ENCODE peak calls at places on chromosomes 2 and 18, in six cellular contexts. One of them, this sample, is unnamed. For H3K9me3, the result is how much of the 10 kb centered on the place peaks cover.

GRCh38 chr2:159106105-159106504 is 137.7 kb downstream of the TANC1 start:
- DNase-seq in HCT116: no peak
- DNase-seq in small intestine: no peak
- DNase-seq in body of pancreas: no peak
- DNase-seq in CD4-positive, alpha-beta memory T cell: no peak
- DNase-seq in tibial artery: no peak
- DNase-seq in this sample: no peak

GRCh38 chr2:64454316-64455030 is 511 bp downstream of the LGALSL start:
- DNase-seq in HCT116: no peak
- DNase-seq in small intestine: peak
- DNase-seq in body of pancreas: peak
- DNase-seq in CD4-positive, alpha-beta memory T cell: peak
- DNase-seq in tibial artery: peak
- DNase-seq in this sample: peak

GRCh38 chr2:190023860-190024259 is 38.7 kb downstream of the MSTN start:
- DNase-seq in HCT116: peak
- DNase-seq in small intestine: peak
- DNase-seq in body of pancreas: peak
- DNase-seq in CD4-positive, alpha-beta memory T cell: no peak
- DNase-seq in tibial artery: no peak
- DNase-seq in this sample: no peak

GRCh38 chr2:57443985-57444501 is 602.6 kb upstream of the VRK2 start:
- DNase-seq in HCT116: peak
- DNase-seq in small intestine: no peak
- DNase-seq in body of pancreas: peak
- DNase-seq in CD4-positive, alpha-beta memory T cell: no peak
- DNase-seq in tibial artery: no peak
- DNase-seq in this sample: no peak

GRCh38 chr18:32349728-32350395 is 120.8 kb downstream of the GAREM1 start:
- DNase-seq in HCT116: peak
- DNase-seq in small intestine: peak
- DNase-seq in body of pancreas: peak
- DNase-seq in CD4-positive, alpha-beta memory T cell: no peak
- DNase-seq in tibial artery: peak
- DNase-seq in this sample: no peak

GRCh38 chr2:53473236-53473635 is 294.4 kb upstream of the CHAC2 start:
- DNase-seq in HCT116: no peak
- DNase-seq in small intestine: peak
- DNase-seq in body of pancreas: peak
- DNase-seq in CD4-positive, alpha-beta memory T cell: no peak
- DNase-seq in tibial artery: no peak
- DNase-seq in this sample: no peak

GRCh38 chr2:79512442-79513401 is at the start of gene CTNNA2:
- DNase-seq in HCT116: no peak
- DNase-seq in small intestine: peak
- DNase-seq in body of pancreas: peak
- DNase-seq in CD4-positive, alpha-beta memory T cell: no peak
- DNase-seq in tibial artery: no peak
- DNase-seq in this sample: no peak

GRCh38 chr18:11411021-11411420 is 198.4 kb upstream of the SLC35G4 start:
- DNase-seq in HCT116: no peak
- DNase-seq in small intestine: no peak
- DNase-seq in body of pancreas: no peak
- DNase-seq in CD4-positive, alpha-beta memory T cell: no peak
- DNase-seq in tibial artery: no peak
- DNase-seq in this sample: no peak

GRCh38 chr2:202289394-202290204 is 24.0 kb downstream of the NOP58 start:
- DNase-seq in HCT116: no peak
- DNase-seq in small intestine: no peak
- DNase-seq in body of pancreas: no peak
- DNase-seq in CD4-positive, alpha-beta memory T cell: no peak
- DNase-seq in tibial artery: no peak
- DNase-seq in this sample: no peak

DNA sequence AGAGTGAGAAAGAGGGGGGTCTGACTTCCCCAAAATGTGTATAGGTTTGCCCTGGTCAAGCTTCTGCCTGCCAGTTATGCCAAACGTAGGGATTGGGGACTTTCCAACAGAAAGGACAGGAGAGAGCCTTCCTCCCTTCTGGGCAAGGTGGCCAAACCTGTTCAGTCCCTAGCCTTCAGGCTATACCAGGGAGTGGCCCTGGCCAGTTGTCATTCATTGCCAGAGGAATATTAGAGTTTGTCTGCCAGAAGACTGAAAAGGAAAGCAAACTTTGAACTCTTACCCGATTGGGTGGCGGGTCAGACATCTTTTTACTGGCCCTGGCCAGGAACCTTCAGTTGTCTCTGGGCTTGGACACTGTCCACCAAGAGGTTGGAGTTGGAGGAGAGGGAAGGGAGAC is 22.1 kb downstream of the RAB3GAP1 start:
- DNase-seq in HCT116: no peak
- DNase-seq in small intestine: peak
- DNase-seq in body of pancreas: peak
- DNase-seq in CD4-positive, alpha-beta memory T cell: no peak
- DNase-seq in tibial artery: no peak
- DNase-seq in this sample: no peak
- H3K9me3 ChIP-seq in HCT116: under half
- H3K9me3 ChIP-seq in small intestine: under half
- H3K9me3 ChIP-seq in body of pancreas: under half
- H3K9me3 ChIP-seq in CD4-positive, alpha-beta memory T cell: under half
- H3K9me3 ChIP-seq in tibial artery: under half
- H3K9me3 ChIP-seq in this sample: under half

DNA sequence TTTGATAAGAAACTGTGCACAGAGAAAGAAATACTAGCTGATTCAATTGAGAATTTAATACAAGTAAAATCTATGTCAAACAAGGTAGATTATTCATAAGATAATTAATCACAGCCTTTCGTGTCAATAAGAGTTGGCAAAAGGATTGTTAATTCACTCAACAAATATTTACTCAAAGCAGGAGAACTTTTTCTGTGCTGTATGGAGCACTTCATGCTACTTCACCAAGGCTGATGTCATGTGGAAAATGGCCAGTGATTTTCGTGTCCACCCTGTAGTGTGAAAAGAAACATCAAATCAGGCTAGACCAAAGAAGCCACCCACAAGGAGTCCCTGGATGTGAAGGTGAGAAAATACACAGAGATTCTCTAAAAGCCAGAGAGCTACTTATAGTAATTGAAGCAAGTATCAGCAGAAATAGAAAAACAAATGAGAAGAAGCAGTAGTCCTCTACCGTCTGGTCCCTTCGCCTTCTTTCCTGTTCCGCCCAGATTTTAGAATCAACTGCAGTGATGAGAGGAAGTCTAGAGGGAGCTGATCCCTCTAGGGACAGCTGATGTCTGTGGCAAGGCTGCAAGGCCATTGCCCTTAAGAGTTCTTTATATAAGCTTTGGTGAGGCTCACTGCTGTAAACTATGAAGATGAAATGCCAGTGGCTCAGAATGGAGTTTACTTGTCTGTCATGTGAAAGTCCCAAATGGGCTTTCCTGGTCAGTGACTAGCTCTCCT is 201.3 kb upstream of the APCDD1 start:
- DNase-seq in HCT116: no peak
- DNase-seq in small intestine: no peak
- DNase-seq in body of pancreas: no peak
- DNase-seq in CD4-positive, alpha-beta memory T cell: no peak
- DNase-seq in tibial artery: no peak
- DNase-seq in this sample: no peak
- H3K9me3 ChIP-seq in HCT116: under half
- H3K9me3 ChIP-seq in small intestine: under half
- H3K9me3 ChIP-seq in body of pancreas: under half
- H3K9me3 ChIP-seq in CD4-positive, alpha-beta memory T cell: under half
- H3K9me3 ChIP-seq in tibial artery: under half
- H3K9me3 ChIP-seq in this sample: under half

DNA sequence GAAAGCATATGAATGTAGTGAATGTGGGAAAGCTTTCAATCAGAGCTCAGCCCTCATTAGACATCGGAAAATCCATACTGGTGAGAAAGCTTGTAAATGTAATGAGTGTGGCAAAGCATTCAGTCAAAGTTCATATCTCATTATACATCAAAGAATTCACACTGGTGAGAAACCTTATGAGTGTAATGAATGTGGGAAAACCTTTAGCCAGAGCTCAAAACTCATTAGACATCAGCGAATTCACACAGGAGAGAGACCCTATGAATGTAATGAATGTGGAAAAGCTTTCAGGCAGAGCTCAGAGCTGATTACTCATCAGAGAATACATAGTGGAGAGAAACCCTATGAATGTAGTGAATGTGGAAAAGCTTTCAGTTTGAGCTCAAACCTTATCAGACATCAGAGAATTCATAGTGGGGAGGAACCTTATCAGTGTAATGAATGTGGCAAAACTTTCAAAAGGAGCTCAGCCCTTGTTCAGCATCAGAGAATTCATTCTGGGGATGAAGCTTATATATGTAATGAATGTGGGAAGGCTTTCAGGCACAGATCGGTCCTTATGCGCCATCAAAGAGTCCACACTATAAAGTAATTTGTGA is 5.0 kb downstream of the ZNF397 start:
- DNase-seq in HCT116: no peak
- DNase-seq in small intestine: no peak
- DNase-seq in body of pancreas: no peak
- DNase-seq in CD4-positive, alpha-beta memory T cell: no peak
- DNase-seq in tibial artery: no peak
- DNase-seq in this sample: no peak
- H3K9me3 ChIP-seq in HCT116: under half
- H3K9me3 ChIP-seq in small intestine: under half
- H3K9me3 ChIP-seq in body of pancreas: under half
- H3K9me3 ChIP-seq in CD4-positive, alpha-beta memory T cell: under half
- H3K9me3 ChIP-seq in tibial artery: under half
- H3K9me3 ChIP-seq in this sample: under half

GRCh38 chr2:223101340-223102039 is 49.5 kb downstream of the KCNE4 start:
- DNase-seq in HCT116: peak
- DNase-seq in small intestine: peak
- DNase-seq in body of pancreas: peak
- DNase-seq in CD4-positive, alpha-beta memory T cell: no peak
- DNase-seq in tibial artery: no peak
- DNase-seq in this sample: no peak
- H3K9me3 ChIP-seq in HCT116: under half
- H3K9me3 ChIP-seq in small intestine: under half
- H3K9me3 ChIP-seq in body of pancreas: under half
- H3K9me3 ChIP-seq in CD4-positive, alpha-beta memory T cell: under half
- H3K9me3 ChIP-seq in tibial artery: under half
- H3K9me3 ChIP-seq in this sample: under half

GRCh38 chr2:82675186-82675585 is 1783.9 kb downstream of the SUCLG1 start:
- DNase-seq in HCT116: no peak
- DNase-seq in small intestine: no peak
- DNase-seq in body of pancreas: no peak
- DNase-seq in CD4-positive, alpha-beta memory T cell: no peak
- DNase-seq in tibial artery: no peak
- DNase-seq in this sample: no peak

GRCh38 chr2:82674638-82675037 is 1784.4 kb downstream of the SUCLG1 start:
- DNase-seq in HCT116: no peak
- DNase-seq in small intestine: no peak
- DNase-seq in body of pancreas: no peak
- DNase-seq in CD4-positive, alpha-beta memory T cell: no peak
- DNase-seq in tibial artery: no peak
- DNase-seq in this sample: no peak
- H3K9me3 ChIP-seq in HCT116: under half
- H3K9me3 ChIP-seq in small intestine: under half
- H3K9me3 ChIP-seq in body of pancreas: under half
- H3K9me3 ChIP-seq in CD4-positive, alpha-beta memory T cell: under half
- H3K9me3 ChIP-seq in tibial artery: under half
- H3K9me3 ChIP-seq in this sample: under half

DNA sequence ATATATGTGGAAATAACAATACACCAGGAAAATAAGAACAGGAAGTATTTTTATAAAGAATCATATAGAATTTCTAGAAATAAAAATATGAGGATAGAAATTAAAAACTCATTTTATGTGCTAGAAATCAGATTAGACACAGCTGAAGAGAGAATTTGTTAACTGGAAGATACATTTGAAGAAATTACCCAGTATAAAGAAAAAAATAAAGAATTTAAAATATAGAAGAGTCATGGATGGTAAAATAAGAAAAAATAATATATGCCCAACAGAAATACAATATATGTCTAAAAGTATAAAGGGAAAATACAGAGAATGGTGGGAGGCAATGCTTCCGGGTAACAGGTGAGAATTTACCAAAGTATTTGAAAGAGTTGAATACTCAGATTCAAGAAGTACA is 539.9 kb downstream of the NR4A2 start:
- DNase-seq in HCT116: no peak
- DNase-seq in small intestine: no peak
- DNase-seq in body of pancreas: no peak
- DNase-seq in CD4-positive, alpha-beta memory T cell: no peak
- DNase-seq in tibial artery: no peak
- DNase-seq in this sample: no peak
- H3K9me3 ChIP-seq in HCT116: under half
- H3K9me3 ChIP-seq in small intestine: under half
- H3K9me3 ChIP-seq in body of pancreas: under half
- H3K9me3 ChIP-seq in CD4-positive, alpha-beta memory T cell: under half
- H3K9me3 ChIP-seq in tibial artery: under half
- H3K9me3 ChIP-seq in this sample: under half

DNA sequence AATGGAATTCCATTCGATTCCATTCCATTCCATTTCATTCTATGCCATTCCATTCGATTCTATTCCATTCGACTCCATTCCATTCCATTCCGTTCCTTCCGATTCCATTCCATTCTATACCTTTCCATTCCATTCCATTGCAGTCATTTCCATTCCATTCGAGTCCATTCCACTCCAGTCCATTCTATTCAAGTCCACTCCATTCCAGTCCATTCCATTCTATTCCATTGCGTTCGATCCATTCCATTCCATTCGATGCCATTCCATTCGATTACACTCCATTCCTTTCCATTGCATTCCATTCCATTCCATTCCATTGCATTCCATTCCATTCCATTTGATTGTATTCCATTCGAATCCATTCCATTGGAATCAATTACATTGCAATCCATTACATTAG is 1119.8 kb downstream of the RPIA start:
- DNase-seq in HCT116: no peak
- DNase-seq in small intestine: no peak
- DNase-seq in body of pancreas: no peak
- DNase-seq in CD4-positive, alpha-beta memory T cell: no peak
- DNase-seq in tibial artery: no peak
- DNase-seq in this sample: no peak
- H3K9me3 ChIP-seq in HCT116: half or more
- H3K9me3 ChIP-seq in small intestine: under half
- H3K9me3 ChIP-seq in body of pancreas: under half
- H3K9me3 ChIP-seq in CD4-positive, alpha-beta memory T cell: half or more
- H3K9me3 ChIP-seq in tibial artery: under half
- H3K9me3 ChIP-seq in this sample: under half

DNA sequence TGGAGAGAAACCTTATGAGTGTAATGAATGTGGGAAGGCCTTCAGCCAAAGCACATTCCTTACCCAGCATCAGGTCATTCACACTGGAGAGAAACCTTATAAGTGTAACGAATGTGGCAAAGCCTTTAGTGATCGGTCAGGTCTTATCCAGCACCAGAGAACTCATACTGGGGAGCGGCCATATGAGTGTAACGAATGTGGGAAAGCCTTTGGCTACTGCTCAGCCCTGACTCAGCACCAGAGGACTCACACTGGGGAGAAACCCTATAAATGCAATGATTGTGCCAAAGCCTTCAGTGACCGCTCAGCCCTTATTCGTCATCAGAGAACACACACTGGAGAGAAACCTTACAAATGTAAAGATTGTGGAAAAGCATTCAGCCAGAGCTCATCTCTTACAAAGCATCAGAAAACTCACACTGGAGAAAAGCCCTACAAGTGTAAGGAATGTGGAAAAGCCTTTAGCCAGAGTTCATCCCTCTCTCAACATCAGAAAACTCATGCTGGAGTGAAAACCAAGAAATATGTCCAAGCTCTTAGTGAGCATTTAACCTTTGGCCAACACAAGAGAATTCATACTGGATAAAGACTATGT is 7.8 kb downstream of the ZNF892 start:
- DNase-seq in HCT116: no peak
- DNase-seq in small intestine: no peak
- DNase-seq in body of pancreas: no peak
- DNase-seq in CD4-positive, alpha-beta memory T cell: no peak
- DNase-seq in tibial artery: no peak
- DNase-seq in this sample: no peak
- H3K9me3 ChIP-seq in HCT116: under half
- H3K9me3 ChIP-seq in small intestine: under half
- H3K9me3 ChIP-seq in body of pancreas: under half
- H3K9me3 ChIP-seq in CD4-positive, alpha-beta memory T cell: half or more
- H3K9me3 ChIP-seq in tibial artery: half or more
- H3K9me3 ChIP-seq in this sample: half or more